ENCODE peak calls at places on chromosomes 7 and 10, in nine cellular contexts. W is K562, X is HCT116, K is neural progenitor cell, L is astrocyte, U is SK-N-SH, P is GM23248, E is GM23338, R is keratinocyte. F is an unnamed sample. For H3K79me2, the result is how much of the 10 kb centered on the place peaks cover.

GRCh38 chr10:18490755-18491154 is 160.6 kb downstream of the NSUN6 start:
- DNase-seq in W (peak), X (no peak), K (no peak), L (no peak), U (no peak), P (no peak), E (no peak), R (no peak), F (no peak)

GRCh38 chr7:151404216-151405011 is 5.4 kb downstream of the WDR86 start:
- DNase-seq in W (peak), X (peak), K (no peak), L (peak), U (peak), P (peak), E (no peak), R (no peak), F (no peak)

GRCh38 chr7:25402528-25402927 is 174.2 kb upstream of the NPVF start:
- DNase-seq in W (no peak), X (no peak), K (no peak), L (no peak), U (no peak), P (peak), E (no peak), R (no peak), F (no peak)

GRCh38 chr10:97454330-97455036 is 8.5 kb downstream of the ZDHHC16 start:
- DNase-seq in W (no peak), X (no peak), K (no peak), L (no peak), U (no peak), P (peak), E (no peak), R (no peak), F (no peak)

GRCh38 chr7:47045169-47045568 is 536.7 kb downstream of the TNS3 start:
- DNase-seq in W (no peak), X (no peak), K (no peak), L (no peak), U (no peak), P (no peak), E (no peak), R (no peak), F (no peak)

GRCh38 chr7:125661-126060 is 66.7 kb upstream of the FAM20C start:
- DNase-seq in W (no peak), X (no peak), K (no peak), L (no peak), U (no peak), P (peak), E (no peak), R (no peak), F (no peak)

GRCh38 chr10:63628526-63629362 is 107.5 kb downstream of the REEP3 start:
- DNase-seq in W (peak), X (peak), K (peak), L (peak), U (peak), P (peak), E (peak), R (no peak), F (peak)

GRCh38 chr10:79128241-79128922 is 59.6 kb downstream of the ZMIZ1 start:
- DNase-seq in W (no peak), X (no peak), K (no peak), L (no peak), U (no peak), P (no peak), E (no peak), R (no peak), F (no peak)

GRCh38 chr10:89535185-89536012 is at the start of gene SLC16A12:
- DNase-seq in W (no peak), X (no peak), K (peak), L (no peak), U (peak), P (no peak), E (peak), R (no peak), F (no peak)

GRCh38 chr10:97673736-97674525 is 13.1 kb downstream of the AVPI1 start:
- DNase-seq in W (peak), X (no peak), K (no peak), L (peak), U (no peak), P (peak), E (no peak), R (no peak), F (no peak)

GRCh38 chr7:15503603-15504280 is 58.1 kb downstream of the AGMO start:
- DNase-seq in W (no peak), X (no peak), K (no peak), L (no peak), U (no peak), P (peak), E (no peak), R (no peak), F (no peak)

GRCh38 chr10:77287647-77288120 is 349.9 kb downstream of the KCNMA1 start:
- DNase-seq in W (no peak), X (no peak), K (no peak), L (no peak), U (no peak), P (no peak), E (no peak), R (no peak), F (no peak)

GRCh38 chr10:56360583-56360966 is 484 bp downstream of the ZWINT start:
- DNase-seq in W (no peak), X (no peak), K (no peak), L (no peak), U (no peak), P (peak), E (peak), R (no peak), F (no peak)

GRCh38 chr10:76115471-76116155 is 684.2 kb downstream of the LRMDA start:
- DNase-seq in W (no peak), X (no peak), K (no peak), L (peak), U (no peak), P (no peak), E (no peak), R (peak), F (no peak)

GRCh38 chr7:114370177-114370576 is 44.4 kb upstream of the FOXP2 start:
- DNase-seq in W (no peak), X (no peak), K (no peak), L (no peak), U (no peak), P (no peak), E (no peak), R (no peak), F (no peak)

GRCh38 chr7:96685353-96685752 is 24.3 kb downstream of the SEM1 start:
- DNase-seq in W (no peak), X (no peak), K (no peak), L (no peak), U (no peak), P (no peak), E (no peak), R (no peak), F (no peak)

GRCh38 chr7:124989911-124990310 is 60.3 kb upstream of the POT1 start:
- DNase-seq in W (no peak), X (no peak), K (no peak), L (peak), U (no peak), P (no peak), E (no peak), R (no peak), F (no peak)

GRCh38 chr7:14000247-14000646 is 10.8 kb upstream of the ETV1 start:
- DNase-seq in W (no peak), X (no peak), K (no peak), L (no peak), U (no peak), P (peak), E (no peak), R (no peak), F (no peak)

GRCh38 chr10:15084502-15084922 is 4.1 kb downstream of the ACBD7 start:
- DNase-seq in W (peak), X (peak), K (peak), L (peak), U (no peak), P (peak), E (peak), R (no peak), F (no peak)

GRCh38 chr7:98049034-98049433 is 57.6 kb upstream of the LMTK2 start:
- DNase-seq in W (no peak), X (no peak), K (no peak), L (no peak), U (no peak), P (no peak), E (peak), R (peak), F (no peak)

GRCh38 chr7:112481833-112482669 is 1.3 kb downstream of the LSMEM1 start:
- DNase-seq in W (peak), X (peak), K (no peak), L (peak), U (no peak), P (peak), E (peak), R (peak), F (no peak)

GRCh38 chr7:42023216-42023724 is 213.7 kb downstream of the GLI3 start:
- DNase-seq in W (no peak), X (no peak), K (no peak), L (no peak), U (no peak), P (no peak), E (no peak), R (no peak), F (no peak)

GRCh38 chr7:55048221-55048859 is 29.5 kb downstream of the EGFR start:
- DNase-seq in W (no peak), X (no peak), K (no peak), L (no peak), U (no peak), P (no peak), E (no peak), R (no peak), F (no peak)

GRCh38 chr10:33370434-33370930 is 36.0 kb upstream of the NRP1 start:
- DNase-seq in W (no peak), X (no peak), K (no peak), L (no peak), U (no peak), P (peak), E (no peak), R (no peak), F (no peak)

GRCh38 chr10:132458595-132459251 is 61.7 kb downstream of the PWWP2B start:
- DNase-seq in W (peak), X (no peak), K (peak), L (no peak), U (peak), P (peak), E (peak), R (no peak), F (peak)

GRCh38 chr7:115387168-115387567 is 465.3 kb downstream of the MDFIC start:
- DNase-seq in W (no peak), X (no peak), K (no peak), L (no peak), U (no peak), P (no peak), E (no peak), R (no peak), F (no peak)

GRCh38 chr7:115689941-115690340 is 340.6 kb downstream of the TFEC start:
- DNase-seq in W (no peak), X (no peak), K (no peak), L (no peak), U (no peak), P (no peak), E (no peak), R (no peak), F (no peak)

GRCh38 chr7:50677279-50677996 is 105.3 kb downstream of the GRB10 start:
- DNase-seq in W (no peak), X (no peak), K (no peak), L (no peak), U (no peak), P (no peak), E (no peak), R (no peak), F (no peak)

GRCh38 chr10:101208543-101208942 is 20.7 kb downstream of the LBX1 start:
- DNase-seq in W (no peak), X (no peak), K (no peak), L (no peak), U (no peak), P (no peak), E (no peak), R (no peak), F (no peak)

GRCh38 chr7:133364959-133365680 is 112.2 kb downstream of the EXOC4 start:
- DNase-seq in W (no peak), X (no peak), K (no peak), L (peak), U (no peak), P (peak), E (no peak), R (no peak), F (no peak)

GRCh38 chr7:13829914-13830603 is 159.4 kb downstream of the ETV1 start:
- DNase-seq in W (no peak), X (no peak), K (no peak), L (peak), U (no peak), P (peak), E (no peak), R (no peak), F (no peak)

GRCh38 chr7:27846388-27846787 is 106.4 kb downstream of the TAX1BP1 start:
- DNase-seq in W (no peak), X (no peak), K (no peak), L (peak), U (no peak), P (no peak), E (no peak), R (peak), F (no peak)

GRCh38 chr10:61447127-61447526 is 6.1 kb downstream of the TMEM26 start:
- DNase-seq in W (no peak), X (no peak), K (no peak), L (no peak), U (no peak), P (no peak), E (no peak), R (no peak), F (no peak)

GRCh38 chr10:130491011-130491697 is 355.0 kb downstream of the GLRX3 start:
- DNase-seq in W (no peak), X (no peak), K (no peak), L (no peak), U (no peak), P (no peak), E (no peak), R (no peak), F (no peak)

GRCh38 chr7:116740758-116741462 is 68.9 kb downstream of the MET start:
- DNase-seq in W (no peak), X (no peak), K (no peak), L (no peak), U (no peak), P (peak), E (no peak), R (peak), F (no peak)

GRCh38 chr7:20199015-20199737 is 18.0 kb downstream of the MACC1 start:
- DNase-seq in W (peak), X (peak), K (no peak), L (peak), U (peak), P (peak), E (no peak), R (peak), F (peak)

GRCh38 chr7:85160223-85160622 is 26.6 kb downstream of the SEMA3D start:
- DNase-seq in W (no peak), X (no peak), K (no peak), L (peak), U (no peak), P (peak), E (no peak), R (no peak), F (no peak)

DNA sequence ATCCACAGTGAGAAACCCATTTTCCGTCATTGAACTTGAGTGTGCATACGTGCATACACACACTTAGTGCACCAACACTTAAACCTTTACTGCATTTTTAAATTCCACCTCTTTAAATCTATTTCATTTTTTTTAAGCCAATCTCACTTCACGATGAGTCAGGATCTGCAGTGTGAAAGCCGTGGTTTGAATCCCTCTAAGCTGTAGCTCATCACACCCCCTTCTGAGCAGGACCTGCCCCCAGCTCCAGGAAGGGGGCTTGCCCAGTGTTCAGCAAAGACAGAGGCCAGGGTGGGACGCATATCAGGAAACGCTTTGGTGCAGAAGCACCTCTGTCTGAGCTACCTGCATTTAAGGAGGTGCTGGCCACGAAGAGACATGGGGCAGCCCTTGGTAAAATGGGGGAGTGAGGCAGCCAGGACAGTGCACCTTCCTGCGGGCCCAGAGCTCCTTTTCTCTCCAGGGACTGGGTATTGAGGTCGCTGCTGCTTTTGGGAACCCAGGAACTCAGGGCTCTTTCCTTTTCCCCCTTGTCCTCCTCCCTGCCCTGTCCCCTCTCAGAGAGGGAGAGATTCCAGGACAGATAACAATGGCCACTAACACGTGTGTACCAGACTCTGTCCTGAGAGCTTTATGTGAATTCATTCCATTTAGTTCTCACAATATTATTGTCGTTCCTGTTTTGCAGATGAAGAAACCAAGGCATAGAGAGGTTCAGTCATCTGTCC is 21.7 kb downstream of the ZNF316 start:
- DNase-seq in W (no peak), X (no peak), K (peak), L (no peak), U (peak), P (peak), E (no peak), R (no peak), F (no peak)
- H3K27ac ChIP-seq in W (no peak), X (no peak), K (no peak), L (no peak), U (no peak), P (no peak), E (no peak), R (no peak), F (no peak)

GRCh38 chr10:31401287-31401686 is 82.3 kb downstream of the ZEB1 start:
- DNase-seq in W (peak), X (no peak), K (no peak), L (no peak), U (no peak), P (no peak), E (no peak), R (no peak), F (no peak)
- H3K79me2 ChIP-seq in W (under half), X (under half), K (under half), L (half or more), U (under half), P (half or more), E (under half), R (under half), F (under half)

GRCh38 chr7:104963991-104964385 is 50.0 kb upstream of the KMT2E start:
- DNase-seq in W (peak), X (no peak), K (no peak), L (peak), U (no peak), P (peak), E (no peak), R (no peak), F (peak)
- H3K27ac ChIP-seq in W (no peak), X (no peak), K (no peak), L (peak), U (no peak), P (no peak), E (no peak), R (peak), F (no peak)

DNA sequence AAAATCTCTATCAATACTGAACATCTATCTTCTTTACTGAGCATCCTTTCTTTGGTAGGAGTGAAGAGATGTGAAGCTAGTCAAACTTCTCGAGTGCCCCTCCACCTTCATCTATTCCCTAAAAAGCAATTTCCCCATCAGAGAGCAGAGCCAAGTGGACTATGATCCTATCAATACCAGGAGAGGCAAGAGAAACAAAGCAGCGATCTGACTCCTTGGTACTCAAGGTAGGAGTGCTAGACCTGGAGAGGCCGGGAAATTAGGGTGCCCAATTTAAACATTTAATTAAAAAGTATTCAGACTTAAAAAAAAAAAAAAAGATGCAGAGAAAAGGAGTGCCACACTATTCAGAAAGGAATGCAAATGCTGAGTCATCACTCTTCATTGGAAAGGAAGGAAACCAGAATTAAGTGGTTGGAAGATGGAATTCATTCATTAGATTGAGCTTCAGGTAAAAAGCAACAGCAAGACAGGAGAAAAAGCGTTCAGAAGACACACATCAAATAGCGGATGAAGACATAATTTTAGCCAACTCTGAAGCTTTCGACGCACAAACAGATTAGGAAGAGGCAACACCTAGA is 1.5 kb downstream of the TIAL1 start:
- DNase-seq in W (peak), X (no peak), K (peak), L (peak), U (no peak), P (peak), E (peak), R (no peak), F (no peak)
- H3K79me2 ChIP-seq in W (half or more), X (half or more), K (half or more), L (half or more), U (half or more), P (half or more), E (half or more), R (half or more), F (half or more)

GRCh38 chr7:141451232-141451631 is 100.0 kb upstream of the AGK start:
- DNase-seq in W (no peak), X (no peak), K (no peak), L (no peak), U (no peak), P (no peak), E (no peak), R (no peak), F (no peak)
- H3K27ac ChIP-seq in W (no peak), X (no peak), K (no peak), L (no peak), U (no peak), P (no peak), E (no peak), R (no peak), F (no peak)

GRCh38 chr7:8014399-8014798 is 45.8 kb downstream of the GLCCI1 start:
- DNase-seq in W (no peak), X (no peak), K (no peak), L (no peak), U (no peak), P (no peak), E (no peak), R (no peak), F (no peak)
- H3K79me2 ChIP-seq in W (under half), X (under half), K (under half), L (under half), U (under half), P (under half), E (under half), R (under half), F (under half)

GRCh38 chr7:154928136-154929005 is 74.6 kb downstream of the PAXIP1 start:
- DNase-seq in W (peak), X (peak), K (no peak), L (peak), U (peak), P (peak), E (peak), R (peak), F (peak)
- H3K27ac ChIP-seq in W (peak), X (peak), K (no peak), L (no peak), U (peak), P (peak), E (no peak), R (peak), F (peak)

GRCh38 chr7:105003275-105003674 is 10.7 kb upstream of the KMT2E start:
- DNase-seq in W (no peak), X (no peak), K (no peak), L (peak), U (no peak), P (peak), E (no peak), R (no peak), F (no peak)

GRCh38 chr7:105001652-105002184 is 12.3 kb upstream of the KMT2E start:
- DNase-seq in W (no peak), X (no peak), K (no peak), L (no peak), U (no peak), P (peak), E (no peak), R (no peak), F (no peak)

GRCh38 chr7:105000190-105000589 is 13.8 kb upstream of the KMT2E start:
- DNase-seq in W (no peak), X (no peak), K (no peak), L (no peak), U (no peak), P (no peak), E (no peak), R (no peak), F (no peak)

GRCh38 chr7:104998040-104998752 is 15.8 kb upstream of the KMT2E start:
- DNase-seq in W (no peak), X (no peak), K (no peak), L (no peak), U (no peak), P (no peak), E (no peak), R (no peak), F (no peak)

DNA sequence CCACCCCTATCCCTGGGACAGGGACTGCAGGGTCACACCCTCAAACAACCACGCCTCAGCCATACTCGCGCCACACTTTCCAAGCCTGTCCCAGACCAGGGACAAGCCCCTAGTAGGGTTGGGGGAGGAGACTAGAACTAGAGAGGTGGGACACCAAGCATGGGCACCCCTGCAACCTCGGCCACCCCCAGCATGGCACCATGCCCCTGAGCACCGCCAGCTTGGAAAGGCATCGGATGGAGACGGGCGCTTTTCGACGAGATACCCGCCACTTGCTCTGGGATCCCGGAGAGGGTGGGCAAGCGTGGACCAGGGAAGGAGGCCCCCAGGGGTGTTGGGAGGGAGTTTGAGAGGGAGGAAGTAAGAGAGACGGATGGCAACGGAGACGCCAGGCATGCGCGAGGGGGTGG is 13.1 kb upstream of the KMT2E start:
- DNase-seq in W (no peak), X (no peak), K (no peak), L (no peak), U (no peak), P (no peak), E (peak), R (no peak), F (no peak)
- H3K79me2 ChIP-seq in W (half or more), X (under half), K (under half), L (under half), U (under half), P (under half), E (under half), R (half or more), F (under half)

F was measured in OCI-LY7.